ENCODE peak calls at places on chromosomes 5 and 9, in eight cellular contexts. X is mucosa of descending colon, O is PC-3, F is fibroblast of mammary gland, K is osteocyte, M is cardiac fibroblast, N is ovary, R is RWPE1. D is an unnamed sample.
A peak's percentile ranks its signal among the peaks of the same experiment; 100 is the strongest.

GRCh38 chr9:35806101-35806500 is 6.0 kb downstream of the SPAG8 start:
- DNase-seq in X (no peak), O (no peak), F (no peak), K (no peak), M (no peak), N (no peak), R (no peak), D (no peak)

GRCh38 chr9:98708103-98708932 is 417 bp downstream of the GABBR2 start:
- DNase-seq in X (no peak), O (no peak), F (no peak), K (no peak), M (peak; percentile 8), N (no peak), R (peak; percentile 29), D (no peak)

GRCh38 chr9:133654736-133655657 is 18.8 kb downstream of the DBH start:
- DNase-seq in X (no peak), O (no peak), F (no peak), K (no peak), M (no peak), N (no peak), R (no peak), D (no peak)

GRCh38 chr5:180799902-180800801 is 2.5 kb downstream of the MGAT1 start:
- DNase-seq in X (no peak), O (peak; percentile 92), F (peak; percentile 78), K (no peak), M (peak; percentile 82), N (peak; percentile 19), R (peak; percentile 84), D (no peak)

GRCh38 chr5:73120222-73121108 is at the start of gene TMEM171:
- DNase-seq in X (peak; percentile 84), O (peak; percentile 42), F (peak; percentile 35), K (peak; percentile 84), M (peak; percentile 61), N (no peak), R (peak; percentile 79), D (no peak)

GRCh38 chr5:59729357-59729756 is 164.2 kb downstream of the PDE4D start:
- DNase-seq in X (no peak), O (no peak), F (no peak), K (no peak), M (no peak), N (no peak), R (no peak), D (no peak)

GRCh38 chr5:166909040-166909439 is 1382.4 kb upstream of the WWC1 start:
- DNase-seq in X (peak; percentile 3), O (peak; percentile 31), F (peak; percentile 86), K (no peak), M (peak; percentile 14), N (no peak), R (peak; percentile 90), D (no peak)

GRCh38 chr9:90141723-90142122 is 500.9 kb downstream of the DIRAS2 start:
- DNase-seq in X (no peak), O (peak; percentile 31), F (peak; percentile 29), K (no peak), M (peak; percentile 40), N (no peak), R (peak; percentile 35), D (no peak)

GRCh38 chr9:77876091-77876490 is 155.5 kb downstream of the GNAQ start:
- DNase-seq in X (no peak), O (no peak), F (peak; percentile 28), K (no peak), M (peak; percentile 47), N (peak; percentile 39), R (no peak), D (no peak)

GRCh38 chr5:171956870-171957501 is 49.5 kb downstream of the FBXW11 start:
- DNase-seq in X (no peak), O (no peak), F (no peak), K (no peak), M (no peak), N (no peak), R (no peak), D (no peak)

GRCh38 chr9:7336356-7337075 is 463.1 kb downstream of the DMAC1 start:
- DNase-seq in X (peak; percentile 22), O (no peak), F (peak; percentile 82), K (no peak), M (peak; percentile 33), N (no peak), R (no peak), D (no peak)

GRCh38 chr9:137482094-137482781 is 23.1 kb upstream of the NSMF start:
- DNase-seq in X (peak; percentile 35), O (peak; percentile 94), F (peak; percentile 85), K (no peak), M (peak; percentile 76), N (peak; percentile 64), R (peak; percentile 87), D (no peak)

GRCh38 chr9:130995399-130995941 is 13.5 kb upstream of the LAMC3 start:
- DNase-seq in X (peak; percentile 44), O (peak; percentile 28), F (peak; percentile 54), K (no peak), M (peak; percentile 47), N (no peak), R (peak; percentile 52), D (no peak)

GRCh38 chr5:944992-945685 is 52.5 kb downstream of the TRIP13 start:
- DNase-seq in X (no peak), O (no peak), F (no peak), K (peak; percentile 73), M (no peak), N (no peak), R (no peak), D (no peak)

GRCh38 chr5:31232273-31232888 is 38.9 kb downstream of the CDH6 start:
- DNase-seq in X (peak; percentile 49), O (peak; percentile 81), F (peak; percentile 54), K (no peak), M (peak; percentile 83), N (no peak), R (peak; percentile 67), D (no peak)

GRCh38 chr9:69193685-69194032 is 19.6 kb downstream of the TJP2 start:
- DNase-seq in X (no peak), O (peak; percentile 44), F (no peak), K (no peak), M (no peak), N (no peak), R (no peak), D (no peak)
- TF ChIP-seq CTCF in X (no peak), O (peak; percentile 16), F (no peak), K (no peak), M (no peak), N (no peak), R (no peak), D (no peak)

DNA sequence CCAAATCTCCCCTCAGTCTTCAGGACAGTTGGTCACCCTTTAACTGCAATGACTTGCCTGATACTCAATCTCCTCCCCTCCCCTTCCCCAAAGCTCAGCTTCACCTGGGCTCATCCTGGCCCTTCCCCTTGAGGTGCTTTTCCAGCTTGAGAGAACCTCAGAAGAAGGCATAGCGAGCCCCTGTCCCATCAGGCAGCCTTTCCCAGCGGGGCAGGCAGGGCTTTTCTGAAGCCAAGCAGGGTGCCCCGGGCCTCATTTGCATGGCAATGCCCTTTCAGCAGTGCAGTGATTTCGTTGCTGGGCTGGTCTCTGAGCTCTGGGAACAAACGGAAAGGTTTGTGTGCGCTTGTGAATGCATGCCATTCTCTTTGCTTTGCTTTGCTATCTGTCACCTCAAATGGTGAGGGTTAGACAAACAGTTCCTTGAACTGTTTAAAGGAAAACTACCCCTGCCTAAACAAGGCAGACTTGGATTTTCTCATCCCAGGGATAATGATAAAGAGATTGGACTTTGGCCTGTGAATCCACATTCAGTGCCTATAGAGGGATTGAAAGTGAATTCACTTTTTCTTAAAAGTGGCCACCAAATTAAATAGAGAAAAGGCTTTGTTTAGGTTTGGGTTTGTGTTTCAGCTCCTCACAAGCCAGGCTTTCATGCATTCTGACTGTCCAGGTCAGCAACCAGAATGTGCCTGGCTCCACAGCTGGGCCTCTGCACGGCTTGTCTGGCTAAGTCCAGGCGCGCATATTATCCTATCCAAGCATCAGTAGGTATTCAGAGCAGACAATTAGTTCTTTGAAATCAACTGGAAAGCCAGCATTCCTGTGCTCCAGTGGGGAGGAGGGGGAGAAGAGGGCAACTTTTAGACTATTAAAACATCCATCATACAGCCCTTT is 165.3 kb downstream of the ZNF608 start:
- DNase-seq in X (peak; percentile 15), O (no peak), F (no peak), K (no peak), M (no peak), N (no peak), R (no peak), D (peak; percentile 68)
- TF ChIP-seq CTCF in X (no peak), O (no peak), F (no peak), K (no peak), M (no peak), N (no peak), R (no peak), D (no peak)

DNA sequence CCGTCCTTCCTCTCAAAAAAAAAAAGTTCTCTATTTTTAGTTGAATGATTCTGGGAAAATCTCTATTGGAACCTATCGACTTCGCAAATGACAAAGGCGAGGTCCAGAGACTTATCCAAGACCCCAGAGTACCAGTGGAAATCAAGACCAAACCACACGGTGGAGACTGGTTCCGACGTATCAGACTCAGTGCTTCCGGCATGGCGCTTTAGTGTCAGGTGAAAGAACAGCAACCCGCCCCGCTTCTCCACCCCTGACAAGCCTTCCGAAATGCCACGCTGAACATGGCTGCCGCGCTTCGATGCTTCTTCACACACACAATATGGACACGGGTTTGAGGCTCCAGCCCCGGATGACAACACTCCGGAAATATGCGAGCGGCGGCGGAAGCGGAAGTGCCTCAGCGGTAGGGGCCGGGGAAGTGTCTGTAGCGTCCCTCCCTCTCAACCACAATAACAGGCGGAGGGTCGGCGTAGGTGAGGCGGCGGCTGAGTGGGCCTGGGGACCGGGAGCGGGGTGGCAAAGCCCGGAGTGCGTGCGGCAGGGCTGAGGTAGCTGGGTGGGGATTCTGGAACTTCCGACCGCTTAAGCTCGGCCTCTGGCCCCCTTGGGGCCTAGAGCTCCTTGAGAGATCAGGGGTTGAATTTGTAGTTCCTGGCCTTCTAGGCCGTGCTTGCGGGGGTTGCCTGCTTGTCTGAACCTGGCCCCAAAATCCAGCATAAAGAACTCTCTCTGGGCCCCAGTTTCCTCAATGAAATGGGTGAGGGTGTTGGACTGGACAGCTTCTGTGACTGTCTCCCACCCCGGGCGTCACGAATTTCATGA is at the start of gene FBXO38:
- DNase-seq in X (peak; percentile 98), O (peak; percentile 99), F (peak; percentile 93), K (peak; percentile 97), M (peak; percentile 98), N (peak; percentile 94), R (peak; percentile 99), D (peak; percentile 95)
- TF ChIP-seq CTCF in X (peak; percentile 10), O (peak; percentile 37), F (no peak), K (peak; percentile 11), M (no peak), N (peak; percentile 10), R (no peak), D (peak; percentile 38)

GRCh38 chr5:174328626-174329299 is 283.3 kb downstream of the NSG2 start:
- DNase-seq in X (no peak), O (no peak), F (peak; percentile 17), K (no peak), M (no peak), N (no peak), R (peak; percentile 62), D (no peak)

GRCh38 chr5:174327896-174328295 is 282.4 kb downstream of the NSG2 start:
- DNase-seq in X (no peak), O (no peak), F (no peak), K (no peak), M (no peak), N (no peak), R (no peak), D (no peak)

GRCh38 chr5:174326372-174326771 is 280.9 kb downstream of the NSG2 start:
- DNase-seq in X (no peak), O (no peak), F (no peak), K (no peak), M (no peak), N (no peak), R (no peak), D (no peak)

GRCh38 chr5:174325961-174326360 is 280.5 kb downstream of the NSG2 start:
- DNase-seq in X (no peak), O (no peak), F (no peak), K (no peak), M (no peak), N (no peak), R (no peak), D (no peak)

GRCh38 chr5:174327317-174327864 is 281.9 kb downstream of the NSG2 start:
- DNase-seq in X (peak; percentile 55), O (peak; percentile 93), F (peak; percentile 63), K (peak; percentile 89), M (peak; percentile 75), N (no peak), R (peak; percentile 93), D (peak; percentile 84)
- TF ChIP-seq CTCF in X (peak; percentile 36), O (peak; percentile 96), F (peak; percentile 72), K (peak; percentile 88), M (peak; percentile 74), N (no peak), R (peak; percentile 84), D (peak; percentile 93)

D was measured in type B pancreatic cell.